ENCODE peak calls at places on chromosomes 7 and 10, in seven cellular contexts. One of them, this sample, is unnamed. For H3K4me1 and H3K27me3, the result is how much of the 10 kb centered on the place peaks cover.

GRCh38 chr7:4500812-4501211 is 181.3 kb upstream of the FOXK1 start:
- DNase-seq in breast epithelium: no peak
- DNase-seq in transverse colon: no peak
- DNase-seq in spleen: no peak
- DNase-seq in neural progenitor cell: peak
- DNase-seq in tibial artery: no peak
- DNase-seq in ovary: no peak
- DNase-seq in this sample: no peak

GRCh38 chr7:1542841-1543747 is 12.6 kb downstream of the MAFK start:
- DNase-seq in breast epithelium: no peak
- DNase-seq in transverse colon: no peak
- DNase-seq in spleen: no peak
- DNase-seq in neural progenitor cell: no peak
- DNase-seq in tibial artery: peak
- DNase-seq in ovary: no peak
- DNase-seq in this sample: no peak

GRCh38 chr7:55245271-55245723 is 119.8 kb upstream of the LANCL2 start:
- DNase-seq in breast epithelium: no peak
- DNase-seq in transverse colon: no peak
- DNase-seq in spleen: no peak
- DNase-seq in neural progenitor cell: no peak
- DNase-seq in tibial artery: peak
- DNase-seq in ovary: no peak
- DNase-seq in this sample: no peak

GRCh38 chr7:57201021-57201894 is 69.0 kb upstream of the ZNF479 start:
- DNase-seq in breast epithelium: no peak
- DNase-seq in transverse colon: no peak
- DNase-seq in spleen: peak
- DNase-seq in neural progenitor cell: no peak
- DNase-seq in tibial artery: peak
- DNase-seq in ovary: no peak
- DNase-seq in this sample: no peak

GRCh38 chr10:52447931-52448353 is 133.9 kb downstream of the DKK1 start:
- DNase-seq in breast epithelium: no peak
- DNase-seq in transverse colon: no peak
- DNase-seq in spleen: no peak
- DNase-seq in neural progenitor cell: no peak
- DNase-seq in tibial artery: no peak
- DNase-seq in ovary: no peak
- DNase-seq in this sample: no peak

GRCh38 chr10:10591682-10592412 is 425.8 kb upstream of the CELF2 start:
- DNase-seq in breast epithelium: no peak
- DNase-seq in transverse colon: no peak
- DNase-seq in spleen: no peak
- DNase-seq in neural progenitor cell: peak
- DNase-seq in tibial artery: no peak
- DNase-seq in ovary: no peak
- DNase-seq in this sample: no peak

GRCh38 chr10:102927311-102928010 is 9.4 kb downstream of the CNNM2 start:
- DNase-seq in breast epithelium: no peak
- DNase-seq in transverse colon: peak
- DNase-seq in spleen: no peak
- DNase-seq in neural progenitor cell: no peak
- DNase-seq in tibial artery: no peak
- DNase-seq in ovary: no peak
- DNase-seq in this sample: no peak

GRCh38 chr7:94741179-94741578 is 85.2 kb upstream of the SGCE start:
- DNase-seq in breast epithelium: no peak
- DNase-seq in transverse colon: no peak
- DNase-seq in spleen: no peak
- DNase-seq in neural progenitor cell: no peak
- DNase-seq in tibial artery: no peak
- DNase-seq in ovary: no peak
- DNase-seq in this sample: no peak

GRCh38 chr7:158366346-158366745 is 221.3 kb downstream of the PTPRN2 start:
- DNase-seq in breast epithelium: no peak
- DNase-seq in transverse colon: no peak
- DNase-seq in spleen: peak
- DNase-seq in neural progenitor cell: peak
- DNase-seq in tibial artery: no peak
- DNase-seq in ovary: no peak
- DNase-seq in this sample: peak

GRCh38 chr7:116544488-116544887 is 19.7 kb downstream of the CAV1 start:
- DNase-seq in breast epithelium: no peak
- DNase-seq in transverse colon: no peak
- DNase-seq in spleen: no peak
- DNase-seq in neural progenitor cell: no peak
- DNase-seq in tibial artery: no peak
- DNase-seq in ovary: no peak
- DNase-seq in this sample: no peak

GRCh38 chr7:155360495-155361362 is 63.1 kb downstream of the INSIG1 start:
- DNase-seq in breast epithelium: no peak
- DNase-seq in transverse colon: no peak
- DNase-seq in spleen: peak
- DNase-seq in neural progenitor cell: no peak
- DNase-seq in tibial artery: peak
- DNase-seq in ovary: no peak
- DNase-seq in this sample: peak

GRCh38 chr7:139559364-139560105 is 36.0 kb downstream of the CLEC2L start:
- DNase-seq in breast epithelium: no peak
- DNase-seq in transverse colon: no peak
- DNase-seq in spleen: peak
- DNase-seq in neural progenitor cell: no peak
- DNase-seq in tibial artery: no peak
- DNase-seq in ovary: peak
- DNase-seq in this sample: no peak

GRCh38 chr10:21712975-21713374 is 178.9 kb downstream of the MLLT10 start:
- DNase-seq in breast epithelium: no peak
- DNase-seq in transverse colon: no peak
- DNase-seq in spleen: no peak
- DNase-seq in neural progenitor cell: no peak
- DNase-seq in tibial artery: no peak
- DNase-seq in ovary: no peak
- DNase-seq in this sample: no peak

GRCh38 chr10:118543714-118544400 is 51.6 kb downstream of the PRLHR start:
- DNase-seq in breast epithelium: no peak
- DNase-seq in transverse colon: peak
- DNase-seq in spleen: no peak
- DNase-seq in neural progenitor cell: peak
- DNase-seq in tibial artery: no peak
- DNase-seq in ovary: no peak
- DNase-seq in this sample: no peak

GRCh38 chr10:89256338-89256737 is 4.8 kb upstream of the LIPA start:
- DNase-seq in breast epithelium: no peak
- DNase-seq in transverse colon: no peak
- DNase-seq in spleen: no peak
- DNase-seq in neural progenitor cell: no peak
- DNase-seq in tibial artery: no peak
- DNase-seq in ovary: no peak
- DNase-seq in this sample: no peak

GRCh38 chr10:43205681-43206390 is 61.0 kb downstream of the RASGEF1A start:
- DNase-seq in breast epithelium: peak
- DNase-seq in transverse colon: peak
- DNase-seq in spleen: no peak
- DNase-seq in neural progenitor cell: no peak
- DNase-seq in tibial artery: peak
- DNase-seq in ovary: peak
- DNase-seq in this sample: peak

DNA sequence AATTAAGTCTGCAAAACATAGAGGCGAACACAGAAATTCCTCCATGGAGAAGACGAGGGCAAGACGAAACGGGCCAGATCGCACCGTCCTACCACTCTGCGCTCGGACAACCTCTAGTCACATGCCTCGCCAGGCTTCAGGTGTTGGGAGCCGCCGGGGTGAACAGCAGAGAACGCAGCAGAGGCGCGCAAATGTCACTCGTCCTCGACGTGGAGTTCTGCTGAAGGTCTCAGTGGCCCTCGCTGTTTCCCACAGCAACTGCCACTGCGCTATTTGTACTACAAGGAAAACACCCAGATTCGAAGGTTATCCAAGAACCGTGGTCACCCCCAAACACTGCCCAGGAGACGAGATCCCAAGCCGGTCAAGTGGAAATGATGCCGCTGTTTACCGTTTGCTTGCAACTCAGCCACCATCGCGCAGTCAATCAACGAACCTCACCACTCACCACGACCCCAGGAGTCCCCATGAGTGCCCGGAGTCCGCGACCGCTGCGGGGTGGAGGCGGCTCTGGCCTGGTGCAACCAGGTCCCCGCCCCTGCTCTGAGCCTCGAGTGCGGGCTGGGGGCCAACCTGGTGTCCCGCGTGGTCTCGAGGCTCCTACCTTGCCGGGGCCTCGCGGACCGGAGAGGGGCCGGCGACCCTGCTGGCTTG is 9.1 kb downstream of the CTBP2 start:
- DNase-seq in breast epithelium: no peak
- DNase-seq in transverse colon: no peak
- DNase-seq in spleen: no peak
- DNase-seq in neural progenitor cell: no peak
- DNase-seq in tibial artery: peak
- DNase-seq in ovary: no peak
- DNase-seq in this sample: no peak
- H3K4me1 ChIP-seq in breast epithelium: under half
- H3K4me1 ChIP-seq in transverse colon: half or more
- H3K4me1 ChIP-seq in spleen: half or more
- H3K4me1 ChIP-seq in neural progenitor cell: half or more
- H3K4me1 ChIP-seq in tibial artery: half or more
- H3K4me1 ChIP-seq in ovary: half or more
- H3K4me1 ChIP-seq in this sample: half or more

DNA sequence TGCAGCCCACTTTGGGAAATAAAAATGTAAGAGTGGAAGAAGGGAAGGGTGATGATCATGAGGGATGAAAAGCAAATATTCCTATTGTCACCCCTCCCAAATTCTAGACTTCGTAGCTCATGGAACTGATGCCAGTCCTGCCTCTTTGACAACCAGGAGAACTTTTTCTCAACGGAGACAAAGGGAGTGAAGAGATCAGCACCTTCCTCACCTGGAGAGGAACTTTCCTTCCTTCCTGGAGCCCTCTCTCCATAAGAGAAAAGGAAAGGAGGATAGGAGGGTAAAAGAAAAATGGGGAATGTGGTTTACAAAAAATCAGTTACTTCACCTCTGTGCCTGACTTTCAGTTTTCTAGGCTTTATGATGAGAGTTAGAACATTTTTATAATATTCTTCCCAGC is 3.4 kb downstream of the TBX20 start:
- DNase-seq in breast epithelium: no peak
- DNase-seq in transverse colon: no peak
- DNase-seq in spleen: no peak
- DNase-seq in neural progenitor cell: no peak
- DNase-seq in tibial artery: no peak
- DNase-seq in ovary: no peak
- DNase-seq in this sample: no peak
- H3K27me3 ChIP-seq in breast epithelium: under half
- H3K27me3 ChIP-seq in transverse colon: half or more
- H3K27me3 ChIP-seq in spleen: half or more
- H3K27me3 ChIP-seq in neural progenitor cell: half or more
- H3K27me3 ChIP-seq in tibial artery: under half
- H3K27me3 ChIP-seq in ovary: under half
- H3K27me3 ChIP-seq in this sample: half or more

DNA sequence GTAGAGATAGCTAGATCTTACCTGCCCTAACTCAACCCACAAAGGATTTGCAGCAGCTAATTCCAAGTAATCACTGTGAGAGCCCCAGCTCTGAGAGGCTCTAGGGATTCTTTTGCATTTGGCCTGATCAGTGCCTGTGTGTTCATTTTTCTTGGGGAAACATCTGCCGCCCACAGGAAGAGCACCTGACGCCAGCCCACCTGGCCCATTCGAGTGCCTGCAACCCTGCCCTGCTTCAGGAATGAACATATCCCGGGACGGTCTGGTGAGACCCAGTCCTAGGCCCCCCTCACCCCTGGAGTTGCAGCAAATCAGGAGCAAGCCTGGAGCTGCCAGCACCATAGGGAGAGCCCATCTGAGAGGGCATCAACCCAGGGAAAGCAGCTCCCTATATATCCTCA is 38.8 kb downstream of the GSDME start:
- DNase-seq in breast epithelium: no peak
- DNase-seq in transverse colon: no peak
- DNase-seq in spleen: peak
- DNase-seq in neural progenitor cell: peak
- DNase-seq in tibial artery: peak
- DNase-seq in ovary: no peak
- DNase-seq in this sample: no peak
- H3K4me1 ChIP-seq in breast epithelium: under half
- H3K4me1 ChIP-seq in transverse colon: under half
- H3K4me1 ChIP-seq in spleen: under half
- H3K4me1 ChIP-seq in neural progenitor cell: under half
- H3K4me1 ChIP-seq in tibial artery: under half
- H3K4me1 ChIP-seq in ovary: under half
- H3K4me1 ChIP-seq in this sample: under half

GRCh38 chr7:15687645-15688025 is 1.2 kb upstream of the MEOX2 start:
- DNase-seq in breast epithelium: no peak
- DNase-seq in transverse colon: no peak
- DNase-seq in spleen: no peak
- DNase-seq in neural progenitor cell: peak
- DNase-seq in tibial artery: peak
- DNase-seq in ovary: no peak
- DNase-seq in this sample: peak

GRCh38 chr7:15685358-15686181 is 913 bp downstream of the MEOX2 start:
- DNase-seq in breast epithelium: no peak
- DNase-seq in transverse colon: no peak
- DNase-seq in spleen: no peak
- DNase-seq in neural progenitor cell: peak
- DNase-seq in tibial artery: peak
- DNase-seq in ovary: peak
- DNase-seq in this sample: no peak

GRCh38 chr7:15686957-15687644 is 618 bp upstream of the MEOX2 start:
- DNase-seq in breast epithelium: no peak
- DNase-seq in transverse colon: no peak
- DNase-seq in spleen: no peak
- DNase-seq in neural progenitor cell: peak
- DNase-seq in tibial artery: no peak
- DNase-seq in ovary: no peak
- DNase-seq in this sample: peak

GRCh38 chr7:15684834-15685233 is 1.6 kb downstream of the MEOX2 start:
- DNase-seq in breast epithelium: no peak
- DNase-seq in transverse colon: no peak
- DNase-seq in spleen: no peak
- DNase-seq in neural progenitor cell: peak
- DNase-seq in tibial artery: peak
- DNase-seq in ovary: no peak
- DNase-seq in this sample: no peak

DNA sequence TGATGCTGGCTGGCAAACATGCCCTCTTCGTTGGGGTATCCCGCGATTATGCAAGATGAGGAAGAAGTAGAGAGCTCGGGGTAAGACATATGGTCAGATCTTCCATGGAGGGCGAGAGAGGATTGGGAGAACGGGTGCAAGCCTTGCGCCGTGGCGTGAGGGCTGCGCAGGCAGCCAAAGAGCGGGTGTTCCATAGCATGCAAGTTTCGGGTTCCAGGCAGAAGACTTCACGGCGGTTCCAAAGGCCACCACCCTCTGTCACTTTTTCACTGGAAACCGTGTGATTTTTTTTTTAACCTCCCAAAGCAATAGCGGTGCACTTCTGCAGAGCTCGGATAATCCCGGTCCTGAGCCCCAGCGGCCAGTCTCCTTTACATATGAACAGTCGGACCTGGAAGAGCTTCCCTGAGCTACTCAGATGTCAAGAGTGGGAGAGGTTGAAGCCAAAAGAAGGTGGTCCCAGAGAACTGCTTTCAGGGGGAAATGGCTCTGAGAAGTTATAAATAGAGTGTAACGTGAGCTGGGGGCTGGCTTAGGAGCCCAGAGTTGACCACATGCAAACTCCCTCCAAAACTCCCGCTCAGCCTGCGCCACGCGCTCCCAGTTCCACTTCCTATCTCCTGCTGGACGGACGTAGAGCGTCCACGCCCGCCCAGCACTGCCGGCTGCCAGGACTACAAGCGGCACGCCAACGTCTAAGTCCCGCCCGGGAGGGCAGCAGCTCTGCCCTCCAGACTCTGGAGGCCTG is at the start of gene MEOX2:
- DNase-seq in breast epithelium: no peak
- DNase-seq in transverse colon: peak
- DNase-seq in spleen: no peak
- DNase-seq in neural progenitor cell: peak
- DNase-seq in tibial artery: peak
- DNase-seq in ovary: peak
- DNase-seq in this sample: peak
- H3K27me3 ChIP-seq in breast epithelium: under half
- H3K27me3 ChIP-seq in transverse colon: half or more
- H3K27me3 ChIP-seq in spleen: under half
- H3K27me3 ChIP-seq in neural progenitor cell: half or more
- H3K27me3 ChIP-seq in tibial artery: under half
- H3K27me3 ChIP-seq in ovary: under half
- H3K27me3 ChIP-seq in this sample: half or more

This sample was measured in left lung.